ENCODE peak calls at places on chromosomes 2 and 18, in seven cellular contexts. One of them, this sample, is unnamed.

GRCh38 chr2:217853301-217853881 is 149.4 kb downstream of the TNS1 start:
- DNase-seq in transverse colon: no peak
- DNase-seq in fibroblast of lung: peak; percentile 82
- DNase-seq in upper lobe of left lung: no peak
- DNase-seq in CD8-positive, alpha-beta T cell: no peak
- DNase-seq in neural progenitor cell: peak; percentile 46
- DNase-seq in colonic mucosa: peak; percentile 37
- DNase-seq in this sample: no peak

GRCh38 chr2:197086500-197086899 is 160.0 kb upstream of the PGAP1 start:
- DNase-seq in upper lobe of left lung: no peak
- DNase-seq in colonic mucosa: no peak
- DNase-seq in CD8-positive, alpha-beta T cell: no peak
- DNase-seq in transverse colon: no peak
- DNase-seq in neural progenitor cell: no peak
- DNase-seq in fibroblast of lung: no peak
- DNase-seq in this sample: no peak

GRCh38 chr2:23012499-23012898 is 372.5 kb upstream of the KLHL29 start:
- DNase-seq in transverse colon: no peak
- DNase-seq in colonic mucosa: no peak
- DNase-seq in upper lobe of left lung: no peak
- DNase-seq in neural progenitor cell: no peak
- DNase-seq in fibroblast of lung: no peak
- DNase-seq in CD8-positive, alpha-beta T cell: no peak
- DNase-seq in this sample: no peak

GRCh38 chr2:129113776-129114175 is 795.1 kb upstream of the HS6ST1 start:
- DNase-seq in CD8-positive, alpha-beta T cell: no peak
- DNase-seq in colonic mucosa: no peak
- DNase-seq in upper lobe of left lung: no peak
- DNase-seq in fibroblast of lung: no peak
- DNase-seq in neural progenitor cell: no peak
- DNase-seq in transverse colon: no peak
- DNase-seq in this sample: no peak

GRCh38 chr2:157339965-157340655 is 14.5 kb upstream of the ERMN start:
- DNase-seq in fibroblast of lung: no peak
- DNase-seq in colonic mucosa: no peak
- DNase-seq in neural progenitor cell: no peak
- DNase-seq in upper lobe of left lung: no peak
- DNase-seq in CD8-positive, alpha-beta T cell: no peak
- DNase-seq in transverse colon: no peak
- DNase-seq in this sample: no peak

GRCh38 chr2:184824597-184824996 is 226.3 kb downstream of the ZNF804A start:
- DNase-seq in fibroblast of lung: no peak
- DNase-seq in neural progenitor cell: peak; percentile 53
- DNase-seq in CD8-positive, alpha-beta T cell: no peak
- DNase-seq in colonic mucosa: no peak
- DNase-seq in upper lobe of left lung: no peak
- DNase-seq in transverse colon: no peak
- DNase-seq in this sample: no peak

GRCh38 chr2:26000561-26001211 is 18.4 kb upstream of the KIF3C start:
- DNase-seq in colonic mucosa: no peak
- DNase-seq in CD8-positive, alpha-beta T cell: no peak
- DNase-seq in fibroblast of lung: no peak
- DNase-seq in neural progenitor cell: no peak
- DNase-seq in upper lobe of left lung: peak; percentile 72
- DNase-seq in transverse colon: peak; percentile 18
- DNase-seq in this sample: no peak

GRCh38 chr2:207032490-207032889 is 93.2 kb downstream of the CPO start:
- DNase-seq in fibroblast of lung: no peak
- DNase-seq in CD8-positive, alpha-beta T cell: no peak
- DNase-seq in transverse colon: no peak
- DNase-seq in neural progenitor cell: no peak
- DNase-seq in colonic mucosa: no peak
- DNase-seq in upper lobe of left lung: no peak
- DNase-seq in this sample: no peak

GRCh38 chr18:58175122-58175687 is 131.2 kb downstream of the NEDD4L start:
- DNase-seq in colonic mucosa: no peak
- DNase-seq in fibroblast of lung: no peak
- DNase-seq in CD8-positive, alpha-beta T cell: no peak
- DNase-seq in upper lobe of left lung: no peak
- DNase-seq in neural progenitor cell: no peak
- DNase-seq in transverse colon: no peak
- DNase-seq in this sample: no peak

GRCh38 chr18:63848159-63848558 is 39.3 kb upstream of the SERPINB2 start:
- DNase-seq in CD8-positive, alpha-beta T cell: no peak
- DNase-seq in fibroblast of lung: peak; percentile 70
- DNase-seq in neural progenitor cell: peak; percentile 66
- DNase-seq in upper lobe of left lung: no peak
- DNase-seq in colonic mucosa: no peak
- DNase-seq in transverse colon: no peak
- DNase-seq in this sample: no peak

GRCh38 chr2:11458753-11459152 is 7.2 kb downstream of the E2F6 start:
- DNase-seq in colonic mucosa: no peak
- DNase-seq in CD8-positive, alpha-beta T cell: no peak
- DNase-seq in transverse colon: no peak
- DNase-seq in fibroblast of lung: no peak
- DNase-seq in neural progenitor cell: no peak
- DNase-seq in upper lobe of left lung: no peak
- DNase-seq in this sample: no peak
- H3K4me1 ChIP-seq in colonic mucosa: no peaks in the 10 kb centered on the region
- H3K4me1 ChIP-seq in CD8-positive, alpha-beta T cell: peaks cover 14% of the 10 kb centered on the region
- H3K4me1 ChIP-seq in transverse colon: no peaks in the 10 kb centered on the region
- H3K4me1 ChIP-seq in fibroblast of lung: no peaks in the 10 kb centered on the region
- H3K4me1 ChIP-seq in neural progenitor cell: no peaks in the 10 kb centered on the region
- H3K4me1 ChIP-seq in upper lobe of left lung: peaks cover 18% of the 10 kb centered on the region
- H3K4me1 ChIP-seq in this sample: peaks cover 8% of the 10 kb centered on the region

DNA sequence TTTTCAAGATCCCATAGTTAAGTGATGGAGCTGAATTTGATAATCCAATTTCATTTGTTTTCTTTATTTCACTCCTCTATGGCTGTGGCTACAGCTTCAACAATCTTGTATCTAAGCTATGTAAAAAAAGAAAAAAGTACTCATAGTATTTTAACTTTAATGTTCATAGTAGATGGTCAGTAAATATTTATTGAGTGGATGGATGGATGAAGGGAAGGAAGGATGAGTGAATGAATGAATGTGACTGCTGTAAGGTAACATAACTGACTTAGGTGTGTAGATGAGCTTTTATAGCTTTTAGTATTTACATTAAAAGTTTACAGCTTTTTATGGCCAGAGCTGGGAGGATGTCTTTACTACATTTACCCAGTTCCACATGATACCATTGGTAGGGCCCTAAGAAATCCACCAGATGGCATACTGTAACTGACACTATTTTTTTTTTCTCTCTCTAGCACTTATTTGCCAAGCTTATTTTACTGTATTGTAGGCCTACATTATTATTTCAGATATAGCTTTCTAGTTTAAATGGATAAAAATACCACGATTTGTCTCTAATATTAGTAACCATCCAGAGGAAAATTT is 13.4 kb upstream of the HRH4 start:
- DNase-seq in colonic mucosa: no peak
- DNase-seq in transverse colon: no peak
- DNase-seq in neural progenitor cell: no peak
- DNase-seq in upper lobe of left lung: no peak
- DNase-seq in CD8-positive, alpha-beta T cell: no peak
- DNase-seq in fibroblast of lung: peak; percentile 18
- DNase-seq in this sample: no peak
- TF ChIP-seq CTCF in colonic mucosa: peak; percentile 13
- TF ChIP-seq CTCF in transverse colon: peak; percentile 29
- TF ChIP-seq CTCF in neural progenitor cell: peak; percentile 10
- TF ChIP-seq CTCF in upper lobe of left lung: no peak
- TF ChIP-seq CTCF in CD8-positive, alpha-beta T cell: no peak
- TF ChIP-seq CTCF in fibroblast of lung: no peak
- TF ChIP-seq CTCF in this sample: no peak

DNA sequence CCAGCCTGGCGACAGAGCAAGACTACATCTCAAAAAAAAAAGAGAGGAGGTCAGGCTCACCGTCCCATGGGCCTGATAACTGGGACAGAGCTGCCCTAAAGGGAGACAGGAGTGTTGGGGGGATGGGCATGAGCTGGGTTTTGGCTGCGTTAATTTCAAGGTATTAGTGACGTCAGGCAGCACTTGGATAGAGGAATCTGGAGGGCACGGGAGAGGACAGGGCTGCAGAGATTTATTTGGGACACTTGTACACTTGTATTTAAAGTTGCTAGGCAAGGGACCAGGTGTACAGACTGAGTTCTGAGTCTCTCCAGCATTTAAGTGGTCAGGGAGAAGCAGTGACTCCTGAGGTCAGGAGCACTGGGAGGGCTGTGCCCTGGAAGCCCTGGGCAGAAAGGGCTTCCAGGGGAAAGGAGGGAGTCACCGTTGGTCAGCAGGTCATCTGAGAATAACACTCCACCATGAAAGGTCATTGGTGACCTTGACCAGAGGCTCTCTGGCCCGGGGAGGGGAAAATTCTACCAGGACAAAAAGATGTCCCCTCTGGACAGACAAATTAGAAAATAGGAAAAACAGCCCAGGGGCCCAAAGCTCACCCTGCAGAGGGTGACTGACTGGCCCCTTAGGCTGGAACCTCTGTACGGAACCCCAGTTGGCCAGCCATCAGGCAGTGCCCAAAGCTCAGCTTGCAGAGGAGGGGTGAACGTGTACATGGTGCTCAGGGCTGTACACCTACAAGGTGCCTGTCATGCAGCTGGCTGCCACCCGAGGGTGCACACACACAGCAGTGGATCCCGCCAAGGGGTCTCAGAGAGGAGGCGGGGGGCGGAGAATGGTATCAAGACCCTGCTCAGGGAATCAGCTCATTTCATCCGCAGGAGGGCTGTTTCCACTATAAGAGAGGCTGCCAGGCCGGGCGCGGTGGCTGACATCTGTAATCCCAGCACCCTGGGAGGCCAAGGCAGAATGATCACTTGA is 23.0 kb upstream of the CNNM3 start:
- DNase-seq in CD8-positive, alpha-beta T cell: no peak
- DNase-seq in fibroblast of lung: no peak
- DNase-seq in neural progenitor cell: no peak
- DNase-seq in colonic mucosa: no peak
- DNase-seq in upper lobe of left lung: no peak
- DNase-seq in transverse colon: no peak
- DNase-seq in this sample: no peak
- H3K4me1 ChIP-seq in CD8-positive, alpha-beta T cell: no peaks in the 10 kb centered on the region
- H3K4me1 ChIP-seq in fibroblast of lung: peaks cover 6% of the 10 kb centered on the region
- H3K4me1 ChIP-seq in neural progenitor cell: peaks cover 7% of the 10 kb centered on the region
- H3K4me1 ChIP-seq in colonic mucosa: no peaks in the 10 kb centered on the region
- H3K4me1 ChIP-seq in upper lobe of left lung: peaks cover 10% of the 10 kb centered on the region
- H3K4me1 ChIP-seq in transverse colon: peaks cover 15% of the 10 kb centered on the region
- H3K4me1 ChIP-seq in this sample: peaks cover 15% of the 10 kb centered on the region

DNA sequence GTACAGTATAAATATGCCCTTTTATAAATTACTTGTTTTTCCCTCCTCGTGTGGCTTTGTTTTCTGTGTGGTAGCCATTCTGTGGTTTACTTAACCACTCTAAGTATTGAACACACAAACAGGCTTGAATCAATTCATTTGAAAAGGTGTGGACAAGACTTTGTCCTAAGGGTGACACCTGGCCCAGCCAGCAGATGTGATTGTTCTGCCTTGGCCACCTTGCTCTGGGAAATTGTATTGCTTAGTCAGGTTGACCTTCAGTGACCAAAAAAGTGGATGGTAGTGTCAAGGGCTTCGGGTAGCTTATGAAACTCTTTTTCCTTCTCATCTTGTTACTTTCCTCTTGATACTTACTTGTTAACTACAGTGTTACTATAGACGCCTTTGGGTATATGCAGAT is 61.9 kb downstream of the DGKD start:
- DNase-seq in CD8-positive, alpha-beta T cell: no peak
- DNase-seq in transverse colon: no peak
- DNase-seq in upper lobe of left lung: no peak
- DNase-seq in neural progenitor cell: no peak
- DNase-seq in fibroblast of lung: no peak
- DNase-seq in colonic mucosa: no peak
- DNase-seq in this sample: no peak
- TF ChIP-seq CTCF in CD8-positive, alpha-beta T cell: no peak
- TF ChIP-seq CTCF in transverse colon: no peak
- TF ChIP-seq CTCF in upper lobe of left lung: no peak
- TF ChIP-seq CTCF in neural progenitor cell: no peak
- TF ChIP-seq CTCF in fibroblast of lung: no peak
- TF ChIP-seq CTCF in colonic mucosa: no peak
- TF ChIP-seq CTCF in this sample: no peak

GRCh38 chr2:101754613-101755012 is 57.1 kb downstream of the MAP4K4 start:
- DNase-seq in colonic mucosa: no peak
- DNase-seq in neural progenitor cell: no peak
- DNase-seq in upper lobe of left lung: no peak
- DNase-seq in transverse colon: no peak
- DNase-seq in fibroblast of lung: peak; percentile 38
- DNase-seq in CD8-positive, alpha-beta T cell: no peak
- DNase-seq in this sample: no peak

GRCh38 chr2:101753720-101754490 is 56.4 kb downstream of the MAP4K4 start:
- DNase-seq in neural progenitor cell: no peak
- DNase-seq in fibroblast of lung: no peak
- DNase-seq in transverse colon: no peak
- DNase-seq in CD8-positive, alpha-beta T cell: no peak
- DNase-seq in upper lobe of left lung: no peak
- DNase-seq in colonic mucosa: no peak
- DNase-seq in this sample: no peak

GRCh38 chr2:101756266-101756665 is 58.8 kb downstream of the MAP4K4 start:
- DNase-seq in neural progenitor cell: no peak
- DNase-seq in colonic mucosa: no peak
- DNase-seq in CD8-positive, alpha-beta T cell: no peak
- DNase-seq in fibroblast of lung: no peak
- DNase-seq in upper lobe of left lung: no peak
- DNase-seq in transverse colon: no peak
- DNase-seq in this sample: no peak

GRCh38 chr2:101759162-101759561 is 61.7 kb downstream of the MAP4K4 start:
- DNase-seq in colonic mucosa: no peak
- DNase-seq in fibroblast of lung: peak; percentile 95
- DNase-seq in CD8-positive, alpha-beta T cell: no peak
- DNase-seq in transverse colon: no peak
- DNase-seq in upper lobe of left lung: no peak
- DNase-seq in neural progenitor cell: no peak
- DNase-seq in this sample: no peak

GRCh38 chr2:101758001-101758400 is 60.5 kb downstream of the MAP4K4 start:
- DNase-seq in neural progenitor cell: no peak
- DNase-seq in colonic mucosa: no peak
- DNase-seq in transverse colon: no peak
- DNase-seq in CD8-positive, alpha-beta T cell: no peak
- DNase-seq in upper lobe of left lung: no peak
- DNase-seq in fibroblast of lung: no peak
- DNase-seq in this sample: no peak
- H3K4me1 ChIP-seq in neural progenitor cell: peaks cover 37% of the 10 kb centered on the region
- H3K4me1 ChIP-seq in colonic mucosa: no peaks in the 10 kb centered on the region
- H3K4me1 ChIP-seq in transverse colon: peaks cover 19% of the 10 kb centered on the region
- H3K4me1 ChIP-seq in CD8-positive, alpha-beta T cell: peaks cover 45% of the 10 kb centered on the region
- H3K4me1 ChIP-seq in upper lobe of left lung: peaks cover 29% of the 10 kb centered on the region
- H3K4me1 ChIP-seq in fibroblast of lung: peaks cover 26% of the 10 kb centered on the region
- H3K4me1 ChIP-seq in this sample: peaks cover 10% of the 10 kb centered on the region

DNA sequence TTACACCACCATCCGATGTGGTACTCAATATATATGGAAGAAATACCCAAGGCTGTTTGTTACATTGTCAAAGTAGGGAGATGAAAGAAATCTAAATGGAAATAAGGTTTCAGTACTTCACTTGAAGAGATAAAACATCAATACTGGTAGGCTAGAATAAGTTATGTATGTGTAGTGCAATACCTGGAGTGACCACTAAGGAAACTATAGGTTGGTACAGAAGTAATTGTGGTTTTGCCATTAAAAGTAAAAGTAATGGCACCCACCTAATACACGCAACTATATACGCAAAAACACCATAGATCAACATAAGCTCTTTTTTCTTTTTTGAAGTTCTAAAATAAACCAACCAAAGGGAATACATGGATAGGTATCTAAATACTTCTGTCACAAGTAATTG is 143.2 kb upstream of the KYNU start:
- DNase-seq in neural progenitor cell: no peak
- DNase-seq in CD8-positive, alpha-beta T cell: no peak
- DNase-seq in upper lobe of left lung: no peak
- DNase-seq in fibroblast of lung: no peak
- DNase-seq in colonic mucosa: no peak
- DNase-seq in transverse colon: no peak
- DNase-seq in this sample: no peak
- TF ChIP-seq CTCF in neural progenitor cell: peak; percentile 20
- TF ChIP-seq CTCF in CD8-positive, alpha-beta T cell: no peak
- TF ChIP-seq CTCF in upper lobe of left lung: no peak
- TF ChIP-seq CTCF in fibroblast of lung: no peak
- TF ChIP-seq CTCF in colonic mucosa: no peak
- TF ChIP-seq CTCF in transverse colon: peak; percentile 16
- TF ChIP-seq CTCF in this sample: no peak

This sample was measured in esophagus squamous epithelium.